ENCODE peak calls at places on chromosomes 3 and 15, in five cellular contexts. I is lower lobe of right lung, D is fibroblast of villous mesenchyme, F is heart left ventricle, H is left ventricle myocardium inferior. Z is an unnamed sample.

GRCh38 chr3:150722267-150722666 is 18.5 kb upstream of the ERICH6 start:
- DNase-seq in H (no peak), I (no peak), D (no peak), F (no peak), Z (no peak)

GRCh38 chr15:62809106-62809967 is 233.2 kb upstream of the TPM1 start:
- DNase-seq in H (no peak), I (no peak), F (no peak), D (peak; percentile 88), Z (peak; percentile 42)

GRCh38 chr3:171775943-171776342 is 34.3 kb downstream of the PLD1 start:
- DNase-seq in D (no peak), I (no peak), F (no peak), H (no peak), Z (no peak)

GRCh38 chr15:58058729-58059128 is 6.8 kb downstream of the ALDH1A2 start:
- DNase-seq in D (no peak), F (no peak), H (no peak), I (no peak), Z (no peak)

GRCh38 chr15:71705151-71705550 is 105.2 kb upstream of the NR2E3 start:
- DNase-seq in I (no peak), D (peak; percentile 51), H (no peak), F (no peak), Z (peak; percentile 66)

GRCh38 chr3:142782616-142783015 is 58.8 kb downstream of the TRPC1 start:
- DNase-seq in D (no peak), H (no peak), F (no peak), I (no peak), Z (no peak)

GRCh38 chr3:39651993-39652739 is 157.2 kb upstream of the MYRIP start:
- DNase-seq in D (no peak), I (no peak), F (no peak), H (no peak), Z (no peak)

GRCh38 chr3:58568572-58569286 is 8.5 kb downstream of the FAM107A start:
- DNase-seq in D (peak; percentile 67), H (peak; percentile 80), F (peak; percentile 75), I (peak; percentile 84), Z (peak; percentile 56)

GRCh38 chr15:65868546-65869126 is 655 bp upstream of the RAB11A start:
- DNase-seq in D (no peak), F (no peak), I (no peak), H (no peak), Z (no peak)

GRCh38 chr3:173796865-173797264 is 399.3 kb downstream of the NLGN1 start:
- DNase-seq in H (no peak), F (no peak), I (no peak), D (no peak), Z (no peak)

GRCh38 chr3:116443096-116443793 is 2.0 kb downstream of the LSAMP start:
- DNase-seq in F (no peak), H (no peak), D (peak; percentile 14), I (no peak), Z (no peak)

GRCh38 chr15:89647191-89647851 is 7.9 kb downstream of the KIF7 start:
- DNase-seq in H (peak; percentile 82), D (peak; percentile 52), F (peak; percentile 72), I (peak; percentile 84), Z (peak; percentile 37)
- H3K4me3 ChIP-seq in H (peak overlapping the region; percentile 19), D (no peak overlapping the region), F (no peak overlapping the region), I (no peak overlapping the region), Z (no peak overlapping the region)

GRCh38 chr3:11948866-11949265 is 55.3 kb upstream of the SYN2 start:
- DNase-seq in F (no peak), H (no peak), I (no peak), D (no peak), Z (no peak)

GRCh38 chr3:11948331-11948730 is 55.9 kb upstream of the SYN2 start:
- DNase-seq in D (no peak), F (no peak), H (no peak), I (no peak), Z (no peak)

GRCh38 chr3:11949351-11949750 is 54.8 kb upstream of the SYN2 start:
- DNase-seq in H (no peak), I (no peak), D (no peak), F (no peak), Z (no peak)

DNA sequence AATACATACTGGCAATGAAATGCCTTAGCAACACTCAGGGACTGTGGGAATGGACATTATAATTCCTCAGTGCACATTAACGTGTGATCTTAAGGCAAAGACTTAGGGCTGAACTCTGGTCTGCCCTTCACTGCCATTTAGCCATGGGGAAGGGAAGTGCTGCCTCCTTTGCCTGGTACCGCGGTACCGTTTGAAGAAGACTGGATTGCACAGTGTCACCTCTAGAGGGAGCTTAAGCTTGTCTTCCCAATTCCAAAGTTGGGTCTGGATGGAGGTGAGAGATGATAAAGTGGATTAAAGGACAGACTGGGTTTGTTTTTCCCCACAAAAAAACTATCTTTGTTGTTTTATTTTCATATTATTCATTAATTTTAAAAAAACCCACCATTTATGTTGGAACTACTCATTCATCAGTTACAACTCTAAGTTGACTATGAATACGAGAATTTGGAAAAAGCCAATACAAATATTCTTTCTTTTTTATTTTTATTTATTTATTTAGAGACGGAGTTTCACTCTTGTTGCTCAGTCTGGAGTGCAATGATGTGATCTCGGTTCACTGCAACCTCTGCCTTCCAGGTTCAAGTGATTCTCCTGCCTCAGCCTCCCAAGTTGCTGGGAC is 60.0 kb upstream of the SYN2 start:
- DNase-seq in F (no peak), I (no peak), H (no peak), D (peak; percentile 19), Z (peak; percentile 18)
- TF ChIP-seq CTCF in F (peak; percentile 61), I (peak; percentile 63), H (peak; percentile 66), D (peak; percentile 67), Z (peak; percentile 61)

DNA sequence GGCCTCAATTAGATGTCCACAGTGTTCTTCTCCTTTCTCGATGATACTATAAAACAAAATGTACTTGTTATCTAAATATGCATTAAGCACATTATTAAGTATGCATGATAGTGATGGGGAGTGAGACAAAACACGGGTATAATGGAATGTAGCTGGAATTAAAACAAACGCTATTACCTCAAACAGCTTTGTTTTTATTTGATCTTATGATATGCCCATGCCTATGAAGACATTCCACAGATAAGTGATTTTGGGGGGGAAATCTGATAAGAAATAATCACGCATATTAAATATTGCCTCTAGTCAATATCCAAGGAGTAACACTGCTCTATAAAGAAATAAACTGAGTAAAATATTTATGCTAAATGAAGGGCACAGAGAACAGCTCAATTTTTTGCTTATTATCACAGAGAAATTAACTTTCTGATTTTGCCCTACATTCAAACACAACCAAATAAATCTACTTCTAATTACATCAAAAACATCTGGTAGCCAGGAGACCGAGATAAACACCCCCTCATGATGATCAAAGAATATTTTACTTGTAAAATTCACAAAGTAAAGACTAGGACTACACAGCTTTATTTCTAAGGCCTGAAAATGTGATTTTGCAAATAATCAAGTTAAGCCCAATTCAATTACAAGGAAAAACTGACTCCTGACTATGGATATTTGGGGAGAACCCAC is 1.9 kb downstream of the COX17 start:
- DNase-seq in D (no peak), I (no peak), H (no peak), F (no peak), Z (no peak)
- H3K4me3 ChIP-seq in D (no peak overlapping the region), I (peak overlapping the region; percentile 65), H (peak overlapping the region; percentile 80), F (peak overlapping the region; percentile 67), Z (peak overlapping the region; percentile 45)

GRCh38 chr3:49333091-49333490 is 6.8 kb downstream of the USP4 start:
- DNase-seq in H (no peak), F (no peak), D (no peak), I (peak; percentile 86), Z (no peak)

GRCh38 chr3:49329201-49329600 is 10.7 kb downstream of the USP4 start:
- DNase-seq in H (no peak), F (no peak), D (no peak), I (no peak), Z (no peak)

GRCh38 chr3:49324768-49325167 is 15.1 kb downstream of the USP4 start:
- DNase-seq in H (no peak), F (no peak), I (no peak), D (no peak), Z (no peak)

GRCh38 chr3:49327485-49327884 is 12.4 kb downstream of the USP4 start:
- DNase-seq in I (no peak), D (no peak), F (no peak), H (no peak), Z (no peak)
- TF ChIP-seq CTCF in I (peak; percentile 17), D (peak; percentile 31), F (peak; percentile 4), H (no peak), Z (no peak)

DNA sequence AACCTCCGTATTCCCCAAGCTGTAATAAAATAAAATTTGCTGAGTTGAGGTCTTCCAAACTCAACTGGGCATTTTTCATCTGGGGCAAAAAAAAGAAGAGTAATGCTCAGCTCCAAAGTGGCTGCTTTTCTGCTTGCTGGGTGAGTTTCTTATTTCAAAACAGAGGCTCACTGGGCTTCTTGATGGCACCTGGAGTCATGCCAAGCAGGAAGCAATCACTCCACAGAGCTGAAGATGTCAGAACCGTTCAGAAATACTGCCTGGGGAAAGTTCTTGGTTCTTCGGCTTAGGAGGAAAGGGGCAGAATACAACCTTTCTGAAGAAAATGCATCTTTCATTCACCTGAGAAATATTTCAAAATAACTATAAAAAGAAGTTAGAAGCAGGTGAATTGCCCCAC is 4.1 kb downstream of the CCR9 start:
- DNase-seq in I (no peak), F (no peak), H (no peak), D (no peak), Z (no peak)
- H3K4me3 ChIP-seq in I (no peak overlapping the region), F (no peak overlapping the region), H (no peak overlapping the region), D (no peak overlapping the region), Z (no peak overlapping the region)